ENCODE peak calls at places on chromosomes 13 and 19, in seven cellular contexts. V, H, U, P, N, E and C are unnamed samples.

GRCh38 chr19:40392894-40393517 is 3.0 kb upstream of the HIPK4 start:
- ATAC-seq in P (peak), U (peak), E (no peak), H (peak), V (peak), N (peak), C (peak)

GRCh38 chr13:110506859-110507566 is 54.5 kb downstream of the RAB20 start:
- ATAC-seq in P (no peak), E (peak), V (peak), U (peak), H (peak), N (peak), C (peak)

GRCh38 chr19:35458821-35459391 is 10.8 kb downstream of the FFAR2 start:
- ATAC-seq in U (peak), H (no peak), N (peak), E (no peak), P (no peak), V (no peak), C (no peak)

GRCh38 chr13:60411464-60411863 is 14.4 kb downstream of the TDRD3 start:
- ATAC-seq in U (no peak), H (no peak), P (no peak), E (no peak), V (no peak), N (no peak), C (no peak)

GRCh38 chr19:30449673-30450072 is 77.5 kb downstream of the ZNF536 start:
- ATAC-seq in E (no peak), V (no peak), P (no peak), N (no peak), U (no peak), H (no peak), C (no peak)

GRCh38 chr19:22116760-22117159 is 64.5 kb downstream of the ZNF257 start:
- ATAC-seq in V (no peak), U (no peak), P (no peak), N (no peak), H (no peak), E (no peak), C (no peak)

GRCh38 chr13:37446503-37446902 is 152.1 kb downstream of the POSTN start:
- ATAC-seq in H (peak), E (no peak), P (no peak), N (no peak), V (no peak), U (peak), C (peak)

GRCh38 chr13:109999659-110000533 is 213.5 kb upstream of the IRS2 start:
- ATAC-seq in V (no peak), P (no peak), U (no peak), H (no peak), E (no peak), N (no peak), C (no peak)

GRCh38 chr19:17468302-17469091 is 1.8 kb upstream of the SLC27A1 start:
- ATAC-seq in P (no peak), E (no peak), V (no peak), H (peak), U (peak), N (no peak), C (no peak)

GRCh38 chr19:10762656-10763055 is 44.8 kb downstream of the DNM2 start:
- ATAC-seq in U (no peak), V (peak), N (no peak), H (peak), E (no peak), P (no peak), C (peak)

GRCh38 chr19:52665529-52665928 is 27.4 kb upstream of the ZNF83 start:
- ATAC-seq in N (no peak), V (peak), P (no peak), H (no peak), E (no peak), U (no peak), C (peak)

GRCh38 chr13:95002968-95003813 is 290.8 kb upstream of the SOX21 start:
- ATAC-seq in H (no peak), V (no peak), P (no peak), N (no peak), U (peak), E (no peak), C (peak)

GRCh38 chr13:75312884-75313520 is 169.0 kb downstream of the TBC1D4 start:
- ATAC-seq in N (no peak), V (no peak), E (no peak), P (peak), U (no peak), H (no peak), C (no peak)

GRCh38 chr19:43721469-43722048 is 5.7 kb downstream of the IRGC start:
- ATAC-seq in U (no peak), N (no peak), V (no peak), H (no peak), P (no peak), E (no peak), C (no peak)

GRCh38 chr13:40190656-40191100 is 475.8 kb downstream of the FOXO1 start:
- ATAC-seq in N (peak), U (peak), E (peak), V (no peak), H (peak), P (peak), C (peak)

GRCh38 chr19:41302624-41303351 is 7.2 kb upstream of the CCDC97 start:
- ATAC-seq in U (no peak), N (no peak), E (no peak), P (peak), H (no peak), V (no peak), C (peak)

GRCh38 chr13:42873081-42873480 is 91.7 kb downstream of the FAM216B start:
- ATAC-seq in H (no peak), N (no peak), E (no peak), P (no peak), V (no peak), U (no peak), C (no peak)

GRCh38 chr19:15437355-15438123 is 12.2 kb downstream of the WIZ start:
- ATAC-seq in E (no peak), V (no peak), H (no peak), U (no peak), N (no peak), P (no peak), C (no peak)

GRCh38 chr13:106418556-106418955 is 116.9 kb downstream of the EFNB2 start:
- ATAC-seq in P (no peak), N (no peak), V (no peak), E (no peak), U (no peak), H (no peak), C (no peak)